ENCODE peak calls at places on chromosomes 11 and 22, in eight cellular contexts. R is amniotic stem cell; A is HuH-7.5; B is RWPE1; J is body of pancreas; Z is cardiac fibroblast; N is stimulated activated CD4-positive, alpha-beta T cell treated with anti-CD3 and anti-CD28 coated beads, Interleukin-15, amount 100 ng/mL, for 1 hour; I is stimulated activated CD8-positive, alpha-beta memory T cell treated with anti-CD3 and anti-CD28 coated beads, Interleukin-15, amount 100 ng/mL, for 24 hours. K is an unnamed sample.

GRCh38 chr11:45451766-45452440 is 165.8 kb upstream of the SYT13 start:
- DNase-seq in B (no peak), Z (peak), I (no peak), A (no peak), J (peak), N (no peak), R (no peak), K (no peak)

GRCh38 chr11:2882681-2883110 is 2.9 kb downstream of the CDKN1C start:
- DNase-seq in R (no peak), B (no peak), Z (no peak), I (no peak), N (no peak), J (no peak), A (no peak), K (no peak)

GRCh38 chr11:44573333-44573732 is 7.9 kb downstream of the CD82 start:
- DNase-seq in I (no peak), A (no peak), R (no peak), J (no peak), N (no peak), B (no peak), Z (peak), K (no peak)

GRCh38 chr22:46023558-46023981 is 46.6 kb upstream of the WNT7B start:
- DNase-seq in R (no peak), B (peak), Z (peak), J (no peak), A (no peak), N (no peak), I (no peak), K (no peak)

GRCh38 chr11:75421035-75421602 is 11.9 kb downstream of the KLHL35 start:
- DNase-seq in J (no peak), A (no peak), I (no peak), Z (no peak), B (no peak), N (no peak), R (no peak), K (no peak)

GRCh38 chr11:94107363-94107762 is 21.3 kb upstream of the PANX1 start:
- DNase-seq in N (no peak), R (no peak), B (no peak), Z (no peak), A (no peak), I (no peak), J (no peak), K (no peak)

GRCh38 chr11:32435511-32435946 is at the start of gene WT1:
- DNase-seq in J (no peak), B (no peak), N (no peak), A (no peak), Z (peak), I (no peak), R (no peak), K (peak)

GRCh38 chr22:30026751-30027150 is 53.5 kb upstream of the HORMAD2 start:
- DNase-seq in A (no peak), B (no peak), I (no peak), N (no peak), Z (no peak), J (no peak), R (no peak), K (no peak)

GRCh38 chr11:134332189-134332631 is 422 bp downstream of the GLB1L2 start:
- DNase-seq in B (no peak), N (no peak), R (no peak), Z (no peak), J (peak), I (no peak), A (no peak), K (no peak)

GRCh38 chr11:110374921-110375320 is 54.8 kb upstream of the FDX1 start:
- DNase-seq in R (no peak), B (no peak), Z (peak), A (no peak), J (no peak), I (no peak), N (no peak), K (no peak)

GRCh38 chr11:2377511-2378443 is 667 bp downstream of the CD81 start:
- DNase-seq in B (peak), R (no peak), J (peak), Z (peak), N (no peak), A (peak), I (no peak), K (peak)

GRCh38 chr11:68122936-68123539 is 1.9 kb upstream of the CHKA start:
- DNase-seq in A (no peak), N (no peak), Z (no peak), I (no peak), J (peak), B (no peak), R (no peak), K (no peak)

GRCh38 chr22:20587206-20587958 is 80.0 kb downstream of the MED15 start:
- DNase-seq in B (no peak), I (no peak), N (no peak), A (no peak), J (no peak), R (no peak), Z (no peak), K (no peak)

GRCh38 chr11:59716051-59716450 is 2.4 kb upstream of the OR10V1 start:
- DNase-seq in A (no peak), Z (no peak), B (no peak), N (no peak), I (no peak), J (no peak), R (no peak), K (no peak)

GRCh38 chr22:29855611-29856181 is 17.6 kb upstream of the ASCC2 start:
- DNase-seq in N (no peak), R (no peak), I (no peak), J (peak), A (no peak), B (no peak), Z (no peak), K (no peak)

GRCh38 chr11:70364745-70365535 is 33.4 kb upstream of the CTTN start:
- DNase-seq in I (peak), R (no peak), B (no peak), Z (no peak), A (no peak), N (peak), J (no peak), K (peak)

GRCh38 chr11:111472228-111472627 is 40.0 kb downstream of the BTG4 start:
- DNase-seq in I (no peak), R (no peak), J (no peak), A (no peak), B (peak), Z (no peak), N (no peak), K (no peak)

GRCh38 chr11:107696140-107696539 is 15.7 kb downstream of the SLN start:
- DNase-seq in A (no peak), I (no peak), N (no peak), R (peak), Z (peak), B (peak), J (no peak), K (no peak)

GRCh38 chr22:48705159-48705916 is 1122.3 kb downstream of the BRD1 start:
- DNase-seq in R (no peak), J (no peak), Z (no peak), A (no peak), B (no peak), N (no peak), I (no peak), K (no peak)

GRCh38 chr22:29175312-29175835 is 30.3 kb upstream of the EMID1 start:
- DNase-seq in I (no peak), B (no peak), A (no peak), N (no peak), R (no peak), J (no peak), Z (no peak), K (no peak)

GRCh38 chr11:1119282-1120146 is 38.2 kb upstream of the MUC5AC start:
- DNase-seq in J (no peak), R (no peak), I (no peak), A (no peak), B (no peak), Z (no peak), N (no peak), K (no peak)

GRCh38 chr11:122422707-122423106 is 232.8 kb upstream of the UBASH3B start:
- DNase-seq in Z (peak), A (no peak), J (no peak), I (no peak), R (no peak), B (peak), N (no peak), K (no peak)

GRCh38 chr11:120188371-120188770 is 22.5 kb upstream of the OAF start:
- DNase-seq in J (no peak), Z (no peak), R (no peak), I (no peak), A (no peak), N (no peak), B (no peak), K (no peak)

GRCh38 chr11:125933030-125933813 is 12.6 kb upstream of the VSIG10L2 start:
- DNase-seq in I (no peak), J (no peak), R (no peak), Z (no peak), B (no peak), A (no peak), N (no peak), K (no peak)

GRCh38 chr22:46122511-46122971 is 27.8 kb upstream of the PPARA start:
- DNase-seq in Z (peak), R (peak), N (peak), I (peak), A (peak), J (peak), B (peak), K (peak)

GRCh38 chr11:110301577-110301976 is 5.2 kb upstream of the RDX start:
- DNase-seq in A (no peak), B (no peak), R (no peak), N (no peak), Z (no peak), I (no peak), J (no peak), K (no peak)

GRCh38 chr22:49370841-49371301 is 456.8 kb downstream of the BRD1 start:
- DNase-seq in Z (no peak), B (no peak), J (no peak), N (no peak), I (no peak), A (no peak), R (no peak), K (no peak)

GRCh38 chr11:10066441-10066840 is 227.6 kb downstream of the SBF2 start:
- DNase-seq in Z (no peak), B (no peak), N (no peak), A (no peak), R (no peak), J (no peak), I (no peak), K (no peak)

GRCh38 chr22:20273720-20274119 is 5.6 kb upstream of the RTN4R start:
- DNase-seq in N (no peak), J (no peak), R (no peak), Z (no peak), B (no peak), A (no peak), I (no peak), K (no peak)

GRCh38 chr11:35751664-35752061 is 89.1 kb downstream of the TRIM44 start:
- DNase-seq in Z (no peak), J (no peak), N (no peak), R (no peak), B (peak), A (no peak), I (no peak), K (no peak)

GRCh38 chr11:102429691-102430090 is 22.9 kb downstream of the TMEM123 start:
- DNase-seq in B (no peak), J (no peak), R (no peak), I (no peak), N (no peak), A (no peak), Z (no peak), K (no peak)

GRCh38 chr22:19590696-19591095 is 66.5 kb upstream of the CLDN5 start:
- DNase-seq in B (no peak), I (no peak), A (no peak), N (no peak), Z (no peak), J (no peak), R (no peak), K (no peak)

GRCh38 chr11:19970944-19971343 is 189.3 kb downstream of the DBX1 start:
- DNase-seq in J (no peak), R (no peak), I (no peak), N (no peak), A (no peak), Z (no peak), B (no peak), K (no peak)

GRCh38 chr11:107988397-107989158 is 20.1 kb upstream of the CUL5 start:
- DNase-seq in J (peak), B (no peak), Z (no peak), R (no peak), I (no peak), N (no peak), A (no peak), K (no peak)

GRCh38 chr11:122976734-122977454 is 4.7 kb downstream of the BSX start:
- DNase-seq in R (no peak), J (no peak), B (no peak), A (no peak), Z (no peak), I (no peak), N (no peak), K (no peak)

GRCh38 chr11:118889796-118890195 is 6.1 kb downstream of the CXCR5 start:
- DNase-seq in B (no peak), A (no peak), Z (peak), J (peak), R (no peak), I (no peak), N (no peak), K (no peak)

GRCh38 chr11:108975641-108976071 is 310.8 kb downstream of the DDX10 start:
- DNase-seq in R (no peak), J (peak), A (no peak), Z (no peak), N (no peak), I (no peak), B (no peak), K (no peak)

GRCh38 chr11:71372693-71373657 is 75.2 kb downstream of the DHCR7 start:
- DNase-seq in Z (peak), N (no peak), R (no peak), I (no peak), A (peak), B (peak), J (no peak), K (no peak)

GRCh38 chr11:67286621-67287333 is 2.3 kb upstream of the ANKRD13D start:
- DNase-seq in B (no peak), N (no peak), R (no peak), A (no peak), Z (no peak), I (no peak), J (peak), K (peak)